ENCODE peak calls at places on chromosomes 1 and 21, in eight cellular contexts. M is foreskin fibroblast; N is nephron progenitor cell; K is body of pancreas; J is mucosa of descending colon; W is H9; S is CD4-positive, alpha-beta T cell; D is A549. I is an unnamed sample.

GRCh38 chr1:113396585-113396984 is 6.3 kb downstream of the MAGI3 start:
- DNase-seq in D (peak; percentile 70), K (peak; percentile 40), J (no peak), M (peak; percentile 45), N (no peak), S (no peak), W (no peak), I (no peak)

GRCh38 chr1:230064283-230064682 is 2.8 kb upstream of the GALNT2 start:
- DNase-seq in D (no peak), K (no peak), M (no peak), S (no peak), W (no peak), J (no peak), N (no peak), I (no peak)

GRCh38 chr1:24908591-24909259 is 21.4 kb downstream of the RUNX3 start:
- DNase-seq in D (no peak), S (no peak), J (no peak), W (no peak), K (no peak), M (no peak), N (no peak), I (no peak)

GRCh38 chr1:116506132-116507004 is 64.5 kb downstream of the CD58 start:
- DNase-seq in K (no peak), D (peak; percentile 27), W (no peak), J (no peak), S (no peak), M (no peak), N (no peak), I (no peak)

GRCh38 chr1:221268295-221268694 is 389.1 kb downstream of the HLX start:
- DNase-seq in K (no peak), N (no peak), D (no peak), M (peak; percentile 83), W (no peak), J (no peak), S (no peak), I (no peak)

GRCh38 chr1:40944326-40944725 is 35.2 kb upstream of the CTPS1 start:
- DNase-seq in W (no peak), K (peak; percentile 63), M (peak; percentile 86), J (peak; percentile 14), D (peak; percentile 80), S (no peak), N (no peak), I (no peak)

GRCh38 chr1:160925652-160926241 is 28.9 kb downstream of the ITLN2 start:
- DNase-seq in S (no peak), K (no peak), N (no peak), W (no peak), D (peak; percentile 63), J (no peak), M (peak; percentile 0), I (no peak)

GRCh38 chr1:7589080-7589735 is 181.9 kb upstream of the VAMP3 start:
- DNase-seq in N (no peak), K (no peak), S (no peak), M (no peak), J (no peak), D (no peak), W (no peak), I (no peak)

GRCh38 chr1:176241385-176242015 is 34.4 kb upstream of the COP1 start:
- DNase-seq in K (no peak), W (no peak), D (peak; percentile 83), N (no peak), J (no peak), M (peak; percentile 51), S (no peak), I (no peak)

GRCh38 chr21:40753756-40754155 is 93.2 kb downstream of the DSCAM start:
- DNase-seq in S (no peak), J (no peak), D (no peak), K (no peak), N (no peak), W (no peak), M (no peak), I (no peak)

GRCh38 chr21:32463889-32464300 is 51.4 kb downstream of the EVA1C start:
- DNase-seq in D (peak; percentile 90), N (no peak), M (peak; percentile 52), J (no peak), W (no peak), K (no peak), S (no peak), I (no peak)

GRCh38 chr1:63592536-63593302 is 492 bp upstream of the PGM1 start:
- DNase-seq in D (no peak), S (no peak), J (no peak), K (no peak), M (no peak), W (no peak), N (no peak), I (no peak)

GRCh38 chr1:17632541-17633193 is 93.2 kb downstream of the ARHGEF10L start:
- DNase-seq in N (no peak), W (no peak), D (peak; percentile 13), S (no peak), J (no peak), M (peak; percentile 29), K (no peak), I (no peak)

GRCh38 chr1:100532645-100533044 is 5.3 kb upstream of the GPR88 start:
- DNase-seq in W (no peak), N (no peak), D (no peak), J (no peak), S (no peak), K (no peak), M (no peak), I (no peak)

DNA sequence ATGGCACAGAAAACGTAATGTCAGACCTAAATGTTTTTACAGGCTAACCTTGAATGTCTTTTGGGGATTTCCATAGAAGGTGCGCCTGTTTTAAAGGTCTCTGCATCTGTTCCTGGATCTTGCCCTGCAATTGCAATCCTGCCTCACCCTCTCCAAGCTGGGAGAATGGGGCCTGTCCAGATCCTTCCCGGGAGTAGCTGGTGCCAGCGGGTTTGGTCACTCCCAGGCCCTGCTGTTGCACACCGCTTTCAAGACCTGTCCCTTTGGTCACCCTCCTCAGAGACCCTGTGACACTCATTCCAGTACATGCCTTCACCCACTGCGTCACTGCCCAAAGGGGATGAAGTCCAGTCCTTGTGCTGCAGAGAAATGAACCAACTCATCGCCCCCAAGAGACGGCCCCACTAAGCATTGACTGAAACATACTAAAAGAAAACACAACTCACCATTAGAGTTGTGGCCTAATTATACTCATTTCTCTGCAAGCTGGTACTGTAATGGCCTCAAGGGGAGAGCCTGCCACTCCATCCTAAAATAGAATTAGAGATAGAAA is 1.9 kb upstream of the IRF2BP2 start:
- DNase-seq in D (peak; percentile 66), N (no peak), K (peak; percentile 71), M (no peak), W (peak; percentile 42), J (peak; percentile 70), S (peak; percentile 31), I (peak; percentile 47)
- TF ChIP-seq CTCF in D (no peak), N (no peak), K (no peak), M (no peak), W (no peak), J (no peak), S (no peak), I (no peak)

DNA sequence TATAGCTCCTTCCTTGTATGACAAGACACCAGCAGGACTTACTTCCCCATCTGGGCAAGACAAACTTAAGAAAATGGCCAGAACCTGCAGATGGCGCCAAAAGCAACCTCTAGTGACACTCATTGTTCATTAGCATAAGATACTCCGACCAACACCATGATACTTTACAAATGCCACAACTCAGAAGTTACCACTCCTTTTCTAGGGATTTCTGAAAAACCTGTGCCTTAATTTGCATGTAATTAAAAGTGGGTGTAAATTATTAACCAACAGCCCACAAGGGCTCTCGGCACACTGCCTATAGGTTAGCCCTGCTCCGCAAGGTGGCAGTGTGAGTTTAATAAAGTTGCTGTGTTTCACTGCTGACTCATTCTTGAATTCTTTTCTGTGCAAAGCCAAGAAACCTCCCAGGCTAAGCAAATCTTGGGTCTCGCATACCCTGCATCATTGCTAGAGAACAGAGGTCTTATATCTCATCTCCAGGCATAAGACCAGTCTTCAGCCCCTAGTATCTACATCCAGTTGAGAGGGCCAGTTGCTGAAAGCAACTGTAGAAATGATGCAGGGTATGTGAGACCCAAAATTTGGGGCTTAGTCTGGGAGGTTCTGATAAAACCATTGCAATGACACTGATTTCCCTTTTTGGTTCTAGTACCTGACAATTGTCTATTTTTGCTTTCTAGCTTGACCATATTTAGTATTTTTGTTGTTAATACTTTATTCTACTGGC is 86.4 kb downstream of the FAF1 start:
- DNase-seq in J (peak; percentile 91), D (peak; percentile 78), M (no peak), S (peak; percentile 36), N (peak; percentile 52), K (peak; percentile 62), W (peak; percentile 81), I (peak; percentile 51)
- TF ChIP-seq CTCF in J (peak; percentile 33), D (peak; percentile 81), M (peak; percentile 35), S (peak; percentile 93), N (peak; percentile 60), K (peak; percentile 67), W (peak; percentile 95), I (peak; percentile 69)

GRCh38 chr1:231836227-231836893 is 209.8 kb downstream of the DISC1 start:
- DNase-seq in N (no peak), J (no peak), S (no peak), D (peak; percentile 9), W (no peak), K (no peak), M (no peak), I (no peak)

GRCh38 chr1:231844986-231845502 is 218.5 kb downstream of the DISC1 start:
- DNase-seq in M (no peak), N (no peak), W (no peak), K (no peak), S (no peak), J (no peak), D (no peak), I (no peak)

GRCh38 chr1:231841616-231842344 is 215.2 kb downstream of the DISC1 start:
- DNase-seq in K (no peak), M (peak; percentile 33), W (no peak), D (peak; percentile 53), S (no peak), J (no peak), N (no peak), I (no peak)

GRCh38 chr1:231839999-231840398 is 213.4 kb downstream of the DISC1 start:
- DNase-seq in S (no peak), W (no peak), D (no peak), K (no peak), N (no peak), M (no peak), J (no peak), I (no peak)
- TF ChIP-seq CTCF in S (no peak), W (no peak), D (no peak), K (no peak), N (no peak), M (no peak), J (no peak), I (no peak)

GRCh38 chr1:155245163-155245524 is 10.1 kb downstream of the ENTREP3 start:
- DNase-seq in D (no peak), S (peak; percentile 2), J (no peak), K (no peak), M (no peak), W (no peak), N (no peak), I (no peak)

GRCh38 chr1:155241851-155242264 is 13.4 kb downstream of the ENTREP3 start:
- DNase-seq in M (peak; percentile 20), W (no peak), D (no peak), J (peak; percentile 36), S (no peak), K (no peak), N (no peak), I (no peak)

GRCh38 chr1:155242805-155243358 is 12.4 kb downstream of the ENTREP3 start:
- DNase-seq in N (no peak), W (no peak), M (no peak), J (no peak), S (no peak), D (no peak), K (no peak), I (no peak)

GRCh38 chr1:155247667-155248563 is 7.4 kb downstream of the ENTREP3 start:
- DNase-seq in W (no peak), M (no peak), J (no peak), S (no peak), K (no peak), N (no peak), D (no peak), I (no peak)

GRCh38 chr1:155244368-155245162 is 10.7 kb downstream of the ENTREP3 start:
- DNase-seq in K (peak; percentile 98), W (peak; percentile 99), N (peak; percentile 94), M (peak; percentile 98), S (peak; percentile 96), J (peak; percentile 97), D (peak; percentile 99), I (peak; percentile 96)
- TF ChIP-seq CTCF in K (peak; percentile 99), W (peak; percentile 43), N (peak; percentile 24), M (peak; percentile 8), S (peak; percentile 56), J (peak; percentile 16), D (no peak), I (peak; percentile 46)

I was measured in GM13977.